ENCODE peak calls at places on chromosomes 6 and 20, in seven cellular contexts. One of them, this sample, is unnamed.

GRCh38 chr6:2534406-2535139 is 216.1 kb downstream of the MYLK4 start:
- DNase-seq in left ventricle myocardium superior: no peak
- DNase-seq in CD8-positive, alpha-beta T cell: no peak
- DNase-seq in iPS-NIHi11: no peak
- DNase-seq in anterior cingulate cortex: no peak
- DNase-seq in nephron progenitor cell: no peak
- DNase-seq in NCI-H1092: no peak
- DNase-seq in this sample: no peak

GRCh38 chr20:64216036-64216435 is 39.5 kb upstream of the PCMTD2 start:
- DNase-seq in left ventricle myocardium superior: no peak
- DNase-seq in CD8-positive, alpha-beta T cell: no peak
- DNase-seq in iPS-NIHi11: no peak
- DNase-seq in anterior cingulate cortex: no peak
- DNase-seq in nephron progenitor cell: no peak
- DNase-seq in NCI-H1092: no peak
- DNase-seq in this sample: no peak

GRCh38 chr6:159875194-159875593 is 15.6 kb upstream of the MAS1 start:
- DNase-seq in left ventricle myocardium superior: no peak
- DNase-seq in CD8-positive, alpha-beta T cell: no peak
- DNase-seq in iPS-NIHi11: peak; percentile 55
- DNase-seq in anterior cingulate cortex: no peak
- DNase-seq in nephron progenitor cell: peak; percentile 30
- DNase-seq in NCI-H1092: no peak
- DNase-seq in this sample: no peak

GRCh38 chr6:105765239-105765638 is 320.9 kb upstream of the PRDM1 start:
- DNase-seq in left ventricle myocardium superior: no peak
- DNase-seq in CD8-positive, alpha-beta T cell: no peak
- DNase-seq in iPS-NIHi11: no peak
- DNase-seq in anterior cingulate cortex: no peak
- DNase-seq in nephron progenitor cell: no peak
- DNase-seq in NCI-H1092: no peak
- DNase-seq in this sample: no peak

GRCh38 chr6:16238658-16239089 is 287 bp downstream of the GMPR start:
- DNase-seq in left ventricle myocardium superior: no peak
- DNase-seq in CD8-positive, alpha-beta T cell: peak; percentile 24
- DNase-seq in iPS-NIHi11: no peak
- DNase-seq in anterior cingulate cortex: no peak
- DNase-seq in nephron progenitor cell: no peak
- DNase-seq in NCI-H1092: no peak
- DNase-seq in this sample: no peak

GRCh38 chr20:4091332-4092135 is 76.2 kb upstream of the RNF24 start:
- DNase-seq in left ventricle myocardium superior: peak; percentile 73
- DNase-seq in CD8-positive, alpha-beta T cell: no peak
- DNase-seq in iPS-NIHi11: peak; percentile 85
- DNase-seq in anterior cingulate cortex: no peak
- DNase-seq in nephron progenitor cell: peak; percentile 71
- DNase-seq in NCI-H1092: no peak
- DNase-seq in this sample: no peak

GRCh38 chr6:114281496-114281895 is 61.3 kb downstream of the HS3ST5 start:
- DNase-seq in left ventricle myocardium superior: no peak
- DNase-seq in CD8-positive, alpha-beta T cell: no peak
- DNase-seq in iPS-NIHi11: no peak
- DNase-seq in anterior cingulate cortex: no peak
- DNase-seq in nephron progenitor cell: no peak
- DNase-seq in NCI-H1092: no peak
- DNase-seq in this sample: no peak

GRCh38 chr6:36733300-36733699 is 35.7 kb downstream of the RAB44 start:
- DNase-seq in left ventricle myocardium superior: no peak
- DNase-seq in CD8-positive, alpha-beta T cell: no peak
- DNase-seq in iPS-NIHi11: no peak
- DNase-seq in anterior cingulate cortex: no peak
- DNase-seq in nephron progenitor cell: no peak
- DNase-seq in NCI-H1092: no peak
- DNase-seq in this sample: no peak

GRCh38 chr6:100267721-100268123 is 197.0 kb downstream of the SIM1 start:
- DNase-seq in left ventricle myocardium superior: no peak
- DNase-seq in CD8-positive, alpha-beta T cell: no peak
- DNase-seq in iPS-NIHi11: no peak
- DNase-seq in anterior cingulate cortex: no peak
- DNase-seq in nephron progenitor cell: no peak
- DNase-seq in NCI-H1092: no peak
- DNase-seq in this sample: no peak

GRCh38 chr6:128807577-128807976 is 75.4 kb upstream of the LAMA2 start:
- DNase-seq in left ventricle myocardium superior: no peak
- DNase-seq in CD8-positive, alpha-beta T cell: no peak
- DNase-seq in iPS-NIHi11: peak; percentile 12
- DNase-seq in anterior cingulate cortex: no peak
- DNase-seq in nephron progenitor cell: no peak
- DNase-seq in NCI-H1092: no peak
- DNase-seq in this sample: no peak

GRCh38 chr6:11537229-11538048 is at the start of gene TMEM170B:
- DNase-seq in left ventricle myocardium superior: peak; percentile 97
- DNase-seq in CD8-positive, alpha-beta T cell: peak; percentile 96
- DNase-seq in iPS-NIHi11: peak; percentile 97
- DNase-seq in anterior cingulate cortex: peak; percentile 94
- DNase-seq in nephron progenitor cell: peak; percentile 94
- DNase-seq in NCI-H1092: peak; percentile 80
- DNase-seq in this sample: peak; percentile 99

GRCh38 chr6:170290306-170291128 is at the start of gene DLL1:
- DNase-seq in left ventricle myocardium superior: peak; percentile 77
- DNase-seq in CD8-positive, alpha-beta T cell: no peak
- DNase-seq in iPS-NIHi11: no peak
- DNase-seq in anterior cingulate cortex: peak; percentile 70
- DNase-seq in nephron progenitor cell: peak; percentile 87
- DNase-seq in NCI-H1092: peak; percentile 91
- DNase-seq in this sample: peak; percentile 43

GRCh38 chr6:149190228-149190831 is 127.2 kb upstream of the TAB2 start:
- DNase-seq in left ventricle myocardium superior: peak; percentile 38
- DNase-seq in CD8-positive, alpha-beta T cell: peak; percentile 50
- DNase-seq in iPS-NIHi11: no peak
- DNase-seq in anterior cingulate cortex: no peak
- DNase-seq in nephron progenitor cell: no peak
- DNase-seq in NCI-H1092: no peak
- DNase-seq in this sample: peak; percentile 56

GRCh38 chr20:23646106-23646958 is 8.6 kb upstream of the CST3 start:
- DNase-seq in left ventricle myocardium superior: no peak
- DNase-seq in CD8-positive, alpha-beta T cell: no peak
- DNase-seq in iPS-NIHi11: no peak
- DNase-seq in anterior cingulate cortex: no peak
- DNase-seq in nephron progenitor cell: no peak
- DNase-seq in NCI-H1092: no peak
- DNase-seq in this sample: no peak

GRCh38 chr20:31925631-31926030 is 26.2 kb downstream of the PDRG1 start:
- DNase-seq in left ventricle myocardium superior: no peak
- DNase-seq in CD8-positive, alpha-beta T cell: no peak
- DNase-seq in iPS-NIHi11: no peak
- DNase-seq in anterior cingulate cortex: no peak
- DNase-seq in nephron progenitor cell: no peak
- DNase-seq in NCI-H1092: no peak
- DNase-seq in this sample: no peak

This sample was measured in activated B cell treated with CpG ODN at 0.5 μM for 24 hours.